ENCODE peak calls at places on chromosomes 5 and 9, in eight cellular contexts. M, L, U, X, S, G, B and C are unnamed samples. For H3K9me3, the result is how much of the 10 kb centered on the place peaks cover.

GRCh38 chr9:107750741-107751521 is 261.4 kb upstream of the KLF4 start:
- DNase-seq in G (peak), X (peak), U (peak), L (peak), M (peak), B (peak), S (no peak), C (peak)

GRCh38 chr9:119420263-119420662 is 51.0 kb upstream of the BRINP1 start:
- DNase-seq in M (no peak), B (no peak), L (no peak), X (no peak), S (no peak), U (no peak), G (no peak), C (no peak)

GRCh38 chr5:74673011-74673790 is 11.8 kb upstream of the HEXB start:
- DNase-seq in S (no peak), B (no peak), X (no peak), U (no peak), G (no peak), L (peak), M (peak), C (no peak)

GRCh38 chr5:57422993-57423392 is 59.6 kb downstream of the ACTBL2 start:
- DNase-seq in U (no peak), S (no peak), G (no peak), L (no peak), B (no peak), M (no peak), X (peak), C (no peak)

GRCh38 chr9:112384690-112385089 is 4.8 kb downstream of the HSDL2 start:
- DNase-seq in S (no peak), X (peak), U (no peak), B (no peak), L (no peak), G (no peak), M (no peak), C (no peak)

GRCh38 chr9:131402738-131403492 is 9.0 kb downstream of the PRRC2B start:
- DNase-seq in U (peak), X (peak), B (peak), L (peak), G (peak), S (no peak), M (no peak), C (peak)

GRCh38 chr5:132961887-132962286 is 1.5 kb downstream of the AFF4 start:
- DNase-seq in M (no peak), S (peak), X (peak), G (peak), B (no peak), L (no peak), U (no peak), C (no peak)

GRCh38 chr5:12522116-12522515 is 617.9 kb upstream of the CTNND2 start:
- DNase-seq in S (no peak), M (no peak), L (no peak), B (no peak), U (no peak), G (no peak), X (no peak), C (no peak)

GRCh38 chr9:133658442-133659431 is 22.6 kb downstream of the DBH start:
- DNase-seq in G (peak), S (peak), M (peak), L (peak), X (peak), U (no peak), B (no peak), C (no peak)

GRCh38 chr5:32170303-32171170 is 3.6 kb downstream of the GOLPH3 start:
- DNase-seq in G (no peak), L (no peak), M (no peak), S (no peak), X (no peak), B (no peak), U (no peak), C (no peak)

GRCh38 chr5:180872419-180872818 is 11.3 kb upstream of the ZFP62 start:
- DNase-seq in G (no peak), X (no peak), B (no peak), M (no peak), U (no peak), S (no peak), L (no peak), C (no peak)

GRCh38 chr5:59798862-59799667 is 94.5 kb downstream of the PDE4D start:
- DNase-seq in U (no peak), B (no peak), S (no peak), L (peak), X (peak), G (peak), M (no peak), C (no peak)

GRCh38 chr9:133773889-133774655 is 35.9 kb upstream of the SARDH start:
- DNase-seq in B (no peak), M (no peak), G (no peak), S (no peak), L (no peak), X (no peak), U (no peak), C (no peak)

GRCh38 chr9:70902705-70903131 is 218.7 kb downstream of the TRPM3 start:
- DNase-seq in G (no peak), L (peak), S (no peak), B (no peak), M (no peak), X (no peak), U (no peak), C (peak)

GRCh38 chr9:17958363-17958762 is 379.5 kb downstream of the SH3GL2 start:
- DNase-seq in S (no peak), L (no peak), U (no peak), X (no peak), G (no peak), M (no peak), B (no peak), C (no peak)

GRCh38 chr9:99778308-99778707 is 43.4 kb upstream of the NR4A3 start:
- DNase-seq in L (peak), X (no peak), U (no peak), M (peak), B (no peak), S (no peak), G (no peak), C (no peak)

GRCh38 chr9:21991039-21991959 is 2.9 kb downstream of the CDKN2A start:
- DNase-seq in U (no peak), B (no peak), G (no peak), S (no peak), X (no peak), L (no peak), M (no peak), C (no peak)

GRCh38 chr5:62732677-62733121 is 154.1 kb downstream of the LRRC70 start:
- DNase-seq in S (no peak), U (no peak), L (peak), B (no peak), G (no peak), M (no peak), X (peak), C (no peak)

GRCh38 chr5:123875444-123876264 is 363.7 kb downstream of the CSNK1G3 start:
- DNase-seq in U (no peak), M (no peak), L (peak), S (peak), G (peak), X (peak), B (no peak), C (no peak)

GRCh38 chr9:129840024-129840423 is 4.8 kb downstream of the USP20 start:
- DNase-seq in L (no peak), S (no peak), G (no peak), B (no peak), X (no peak), M (no peak), U (no peak), C (no peak)

GRCh38 chr9:92850898-92851297 is 26.9 kb downstream of the ZNF484 start:
- DNase-seq in B (no peak), G (no peak), U (no peak), X (no peak), M (no peak), L (no peak), S (no peak), C (no peak)
- H3K9me3 ChIP-seq in B (half or more), G (under half), U (under half), X (under half), M (under half), L (under half), S (half or more), C (half or more)

GRCh38 chr9:94881946-94882345 is 155.4 kb downstream of the AOPEP start:
- DNase-seq in G (no peak), S (no peak), L (no peak), U (no peak), B (no peak), X (no peak), M (no peak), C (no peak)
- H3K4me3 ChIP-seq in G (no peak), S (no peak), L (no peak), U (no peak), B (no peak), X (no peak), M (no peak), C (no peak)

GRCh38 chr5:56142620-56143431 is 90.3 kb downstream of the ANKRD55 start:
- DNase-seq in M (no peak), B (no peak), U (no peak), S (no peak), X (no peak), G (no peak), L (no peak), C (no peak)
- H3K9me3 ChIP-seq in M (under half), B (under half), U (under half), S (under half), X (under half), G (under half), L (under half), C (under half)

GRCh38 chr9:27572036-27572435 is 1.2 kb downstream of the C9orf72 start:
- DNase-seq in G (no peak), X (no peak), U (no peak), B (no peak), S (no peak), M (no peak), L (no peak), C (no peak)

GRCh38 chr9:27573699-27574265 is 501 bp upstream of the C9orf72 start:
- DNase-seq in X (peak), L (peak), S (peak), U (peak), M (peak), G (peak), B (peak), C (peak)

GRCh38 chr9:27569406-27569805 is 3.9 kb downstream of the C9orf72 start:
- DNase-seq in G (no peak), S (no peak), B (no peak), U (no peak), M (no peak), X (no peak), L (peak), C (no peak)

GRCh38 chr9:27572566-27572917 is 739 bp downstream of the C9orf72 start:
- DNase-seq in G (no peak), S (peak), B (peak), U (no peak), M (no peak), L (no peak), X (peak), C (peak)

GRCh38 chr9:27572918-27573698 is at the start of gene C9orf72:
- DNase-seq in X (peak), M (no peak), L (peak), B (no peak), S (peak), U (peak), G (peak), C (peak)
- H3K4me3 ChIP-seq in X (peak), M (peak), L (peak), B (peak), S (peak), U (peak), G (peak), C (peak)

DNA sequence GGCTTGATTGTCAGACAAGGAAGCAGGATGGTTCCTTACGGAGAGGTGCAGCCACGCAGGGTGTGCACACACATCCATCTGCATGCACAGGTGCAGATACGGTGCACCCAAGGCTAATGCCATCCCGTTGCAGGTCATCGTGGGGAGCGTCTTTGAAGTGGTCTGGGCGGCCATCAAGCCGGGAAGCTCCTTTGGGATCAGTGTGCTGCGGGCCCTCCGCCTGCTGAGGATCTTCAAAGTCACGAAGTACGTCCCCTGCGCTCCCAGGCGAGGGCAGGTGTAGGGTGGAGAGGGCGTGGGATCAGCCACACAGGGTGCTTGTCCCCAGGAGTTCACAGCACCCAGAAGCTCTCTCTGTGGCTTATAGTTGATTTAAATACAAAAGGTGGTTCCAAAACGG is 106.4 kb downstream of the CACNA1B start:
- DNase-seq in S (no peak), B (no peak), U (no peak), G (no peak), X (no peak), M (no peak), L (no peak), C (no peak)
- H3K9me3 ChIP-seq in S (under half), B (under half), U (under half), G (under half), X (under half), M (under half), L (under half), C (under half)

DNA sequence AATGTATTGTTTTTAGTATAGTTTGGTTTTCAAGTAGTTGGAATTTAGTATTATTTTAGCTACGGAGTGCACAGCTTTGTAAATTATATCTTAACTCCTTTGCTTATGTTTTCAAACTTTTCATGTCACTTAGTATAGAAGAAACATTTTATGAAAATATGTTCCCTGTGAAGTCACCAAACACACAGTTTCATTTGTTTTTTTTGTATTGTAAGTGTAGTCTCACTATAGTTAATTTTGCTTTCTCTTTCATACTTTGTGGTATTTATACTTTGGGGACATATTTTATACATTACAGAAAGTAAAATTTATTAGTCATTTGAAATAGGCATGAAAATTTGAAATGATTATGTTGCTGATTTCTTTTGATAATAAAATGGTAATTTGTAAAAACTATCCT is 5.0 kb downstream of the CHSY3 start:
- DNase-seq in B (no peak), U (no peak), G (no peak), X (no peak), S (no peak), M (no peak), L (no peak), C (no peak)
- H3K4me3 ChIP-seq in B (no peak), U (no peak), G (no peak), X (no peak), S (no peak), M (no peak), L (no peak), C (peak)

GRCh38 chr5:3034449-3034848 is 283.0 kb upstream of the IRX2 start:
- DNase-seq in G (no peak), S (peak), U (no peak), M (no peak), B (no peak), X (no peak), L (no peak), C (no peak)

GRCh38 chr5:3034881-3035280 is 283.4 kb upstream of the IRX2 start:
- DNase-seq in S (no peak), X (no peak), L (no peak), G (no peak), B (no peak), U (no peak), M (no peak), C (no peak)

GRCh38 chr5:3031733-3032378 is 280.4 kb upstream of the IRX2 start:
- DNase-seq in B (no peak), U (no peak), G (no peak), X (no peak), L (no peak), S (no peak), M (no peak), C (no peak)

GRCh38 chr5:3032513-3032912 is 281.0 kb upstream of the IRX2 start:
- DNase-seq in S (no peak), M (no peak), U (no peak), B (no peak), X (no peak), G (no peak), L (no peak), C (no peak)

GRCh38 chr5:3033033-3033755 is 281.7 kb upstream of the IRX2 start:
- DNase-seq in L (no peak), U (no peak), M (no peak), B (no peak), G (no peak), X (no peak), S (no peak), C (no peak)
- H3K9me3 ChIP-seq in L (under half), U (under half), M (under half), B (under half), G (under half), X (under half), S (under half), C (under half)